ENCODE peak calls at places on chromosomes 3 and 15, in seven cellular contexts. I is gastrocnemius medialis, T is IMR-90, X is ovary, A is lower leg skin, M is A549, L is adrenal gland. J is an unnamed sample.

GRCh38 chr15:63332367-63333078 is 49.1 kb downstream of the CA12 start:
- DNase-seq in T (peak), L (peak), I (no peak), A (peak), X (no peak), M (peak), J (no peak)

GRCh38 chr3:194485471-194485875 is 1.3 kb downstream of the ATP13A3 start:
- DNase-seq in X (no peak), I (no peak), A (no peak), M (no peak), T (peak), L (no peak), J (no peak)

GRCh38 chr3:155248531-155249187 is 44.8 kb downstream of the STRIT1 start:
- DNase-seq in M (no peak), L (no peak), T (no peak), I (no peak), A (no peak), X (no peak), J (no peak)

GRCh38 chr3:169846458-169847193 is 23.1 kb downstream of the LRRC31 start:
- DNase-seq in X (no peak), M (no peak), L (no peak), I (no peak), T (peak), A (no peak), J (no peak)

GRCh38 chr3:191963182-191963581 is 502.2 kb downstream of the PYDC2 start:
- DNase-seq in A (no peak), I (no peak), M (no peak), X (no peak), T (no peak), L (no peak), J (no peak)

GRCh38 chr3:122560680-122561079 is 3.4 kb downstream of the PARP9 start:
- DNase-seq in A (no peak), I (no peak), T (peak), L (peak), M (peak), X (no peak), J (peak)

GRCh38 chr15:35540885-35541284 is 5.1 kb downstream of the DPH6 start:
- DNase-seq in X (no peak), I (no peak), L (no peak), M (no peak), A (no peak), T (peak), J (no peak)

GRCh38 chr3:19934098-19934566 is at the start of gene EFHB:
- DNase-seq in A (no peak), M (peak), X (no peak), I (no peak), L (no peak), T (peak), J (no peak)

GRCh38 chr3:44682182-44682896 is 30.1 kb upstream of the ZNF502 start:
- DNase-seq in T (peak), A (no peak), M (no peak), X (no peak), L (no peak), I (no peak), J (no peak)

GRCh38 chr3:66138336-66139234 is 82.2 kb upstream of the SLC25A26 start:
- DNase-seq in T (peak), I (peak), M (peak), A (no peak), X (no peak), L (peak), J (no peak)

GRCh38 chr15:60804986-60805949 is 326.3 kb upstream of the ICE2 start:
- DNase-seq in L (no peak), T (peak), X (no peak), A (no peak), I (peak), M (peak), J (no peak)

GRCh38 chr15:80152180-80152895 is 461 bp upstream of the FAH start:
- DNase-seq in T (peak), M (peak), I (peak), A (peak), L (peak), X (peak), J (peak)

GRCh38 chr3:53056442-53056841 is 10.6 kb upstream of the SFMBT1 start:
- DNase-seq in X (no peak), A (peak), T (peak), L (no peak), I (no peak), M (peak), J (no peak)

GRCh38 chr3:4581905-4582611 is 88.9 kb downstream of the ITPR1 start:
- DNase-seq in M (no peak), L (no peak), I (no peak), X (no peak), A (no peak), T (no peak), J (no peak)

GRCh38 chr3:129616291-129616690 is 9.8 kb upstream of the PLXND1 start:
- DNase-seq in M (no peak), T (no peak), X (no peak), A (peak), I (no peak), L (peak), J (no peak)

GRCh38 chr3:194952882-194953281 is 267.2 kb downstream of the FAM43A start:
- DNase-seq in I (no peak), T (no peak), X (no peak), M (no peak), A (peak), L (no peak), J (no peak)

GRCh38 chr3:43692085-43692484 is 1.3 kb downstream of the ABHD5 start:
- DNase-seq in L (no peak), T (no peak), X (no peak), M (peak), I (no peak), A (no peak), J (no peak)

GRCh38 chr3:13954266-13954665 is 74.4 kb upstream of the WNT7A start:
- DNase-seq in I (no peak), T (no peak), L (no peak), M (no peak), A (no peak), X (no peak), J (no peak)

GRCh38 chr3:88713233-88713691 is 394.2 kb upstream of the EPHA3 start:
- DNase-seq in A (peak), I (no peak), L (no peak), X (no peak), M (no peak), T (peak), J (no peak)

GRCh38 chr3:172666873-172667694 is 43.8 kb downstream of the NCEH1 start:
- DNase-seq in T (peak), L (peak), M (peak), A (peak), I (peak), X (peak), J (peak)

GRCh38 chr3:16476636-16477035 is 36.9 kb downstream of the RFTN1 start:
- DNase-seq in M (no peak), X (no peak), L (no peak), A (no peak), I (no peak), T (peak), J (no peak)

GRCh38 chr15:91478717-91479191 is 374.8 kb upstream of the SLCO3A1 start:
- DNase-seq in A (no peak), X (no peak), T (no peak), L (no peak), M (no peak), I (no peak), J (no peak)

GRCh38 chr3:82685761-82686160 is 924.3 kb upstream of the GBE1 start:
- DNase-seq in X (no peak), A (no peak), T (no peak), M (no peak), L (no peak), I (no peak), J (no peak)

GRCh38 chr15:80693682-80694623 is 1.2 kb upstream of the ABHD17C start:
- DNase-seq in X (no peak), L (peak), M (no peak), T (peak), I (no peak), A (no peak), J (no peak)

GRCh38 chr3:137263982-137264777 is 306.4 kb downstream of the IL20RB start:
- DNase-seq in M (no peak), X (peak), A (no peak), T (no peak), I (no peak), L (no peak), J (no peak)

GRCh38 chr3:140092883-140093536 is 158.0 kb downstream of the CLSTN2 start:
- DNase-seq in A (no peak), L (no peak), X (no peak), T (no peak), I (no peak), M (no peak), J (no peak)

GRCh38 chr15:77591960-77592613 is 40.6 kb downstream of the LINGO1 start:
- DNase-seq in M (no peak), I (no peak), T (no peak), X (no peak), A (no peak), L (no peak), J (no peak)

GRCh38 chr3:175601521-175601920 is 742.4 kb downstream of the NAALADL2 start:
- DNase-seq in T (peak), I (no peak), L (no peak), A (no peak), X (no peak), M (no peak), J (no peak)

GRCh38 chr3:71376911-71377310 is 206.6 kb downstream of the FOXP1 start:
- DNase-seq in L (no peak), X (no peak), M (no peak), A (no peak), I (no peak), T (no peak), J (no peak)

GRCh38 chr3:105606052-105606451 is 239.3 kb downstream of the ALCAM start:
- DNase-seq in A (no peak), X (no peak), L (no peak), T (peak), I (no peak), M (no peak), J (no peak)

GRCh38 chr15:78211189-78211921 is 23.0 kb downstream of the ACSBG1 start:
- DNase-seq in I (no peak), A (peak), L (peak), T (no peak), X (no peak), M (peak), J (no peak)

GRCh38 chr3:188326111-188326510 is 172.2 kb downstream of the LPP start:
- DNase-seq in T (no peak), A (no peak), I (no peak), L (no peak), X (no peak), M (no peak), J (no peak)

GRCh38 chr3:12458901-12459300 is 25.4 kb upstream of the TSEN2 start:
- DNase-seq in M (peak), I (no peak), A (no peak), T (no peak), L (no peak), X (no peak), J (no peak)

GRCh38 chr3:78839710-78840109 is 928.1 kb downstream of the ROBO1 start:
- DNase-seq in I (no peak), L (no peak), A (no peak), X (no peak), T (peak), M (peak), J (no peak)

GRCh38 chr15:41153733-41154132 is 37.7 kb upstream of the INO80 start:
- DNase-seq in X (no peak), I (no peak), M (no peak), L (no peak), T (no peak), A (no peak), J (no peak)

GRCh38 chr3:193732391-193732790 is 139.4 kb downstream of the OPA1 start:
- DNase-seq in X (no peak), M (peak), A (no peak), L (peak), T (peak), I (no peak), J (no peak)

GRCh38 chr3:139317660-139318430 is 26.0 kb upstream of the MRPS22 start:
- DNase-seq in A (peak), L (no peak), I (no peak), X (no peak), T (no peak), M (no peak), J (no peak)

DNA sequence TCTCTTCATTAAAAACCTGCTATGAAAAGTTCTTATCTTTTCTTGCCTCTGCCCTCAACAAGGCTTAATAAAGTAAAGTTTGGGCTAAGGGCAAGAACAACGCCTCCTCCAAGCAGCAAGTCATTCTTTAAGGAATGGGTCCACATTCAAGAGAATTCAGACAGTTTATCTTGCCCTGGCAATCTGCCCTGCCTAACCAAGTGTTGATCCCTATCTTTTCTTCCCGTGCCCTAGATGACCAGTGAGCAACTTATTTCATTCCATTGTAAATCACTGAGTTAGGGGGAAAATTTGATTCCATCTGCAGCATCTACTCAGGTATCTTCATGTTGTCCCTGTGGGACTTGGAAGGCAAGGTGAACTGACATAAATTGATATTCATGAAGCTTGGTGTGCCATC is 370.3 kb upstream of the DPPA4 start:
- DNase-seq in T (no peak), X (no peak), M (no peak), L (no peak), I (no peak), A (no peak), J (no peak)
- TF ChIP-seq POLR2A in T (no peak), X (no peak), M (no peak), L (no peak), I (no peak), A (no peak), J (no peak)

DNA sequence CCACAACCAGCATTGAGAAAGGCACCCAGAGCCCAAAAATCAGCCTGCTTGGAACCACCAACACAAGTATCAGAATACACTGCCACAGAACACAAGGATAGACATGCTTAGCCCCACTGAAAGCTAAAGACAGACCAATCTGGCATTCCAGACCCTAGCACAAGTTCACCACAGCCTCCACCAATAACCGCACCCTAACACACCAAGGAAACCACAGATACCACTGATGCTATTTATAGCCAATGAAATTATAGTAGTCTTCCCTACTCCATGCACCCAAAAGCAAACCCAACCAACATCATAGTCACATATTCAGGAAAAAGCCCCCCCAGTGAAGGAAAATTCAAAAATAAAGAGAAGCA is 83.9 kb upstream of the STT3B start:
- DNase-seq in M (no peak), I (no peak), A (no peak), T (no peak), L (no peak), X (no peak), J (no peak)
- TF ChIP-seq CTCF in M (no peak), I (no peak), A (no peak), T (no peak), L (no peak), X (no peak), J (no peak)

GRCh38 chr15:39183177-39183881 is 397.6 kb upstream of the THBS1 start:
- DNase-seq in X (no peak), I (no peak), T (no peak), M (no peak), A (no peak), L (no peak), J (no peak)
- TF ChIP-seq POLR2A in X (no peak), I (no peak), T (no peak), M (no peak), A (no peak), L (no peak), J (no peak)

DNA sequence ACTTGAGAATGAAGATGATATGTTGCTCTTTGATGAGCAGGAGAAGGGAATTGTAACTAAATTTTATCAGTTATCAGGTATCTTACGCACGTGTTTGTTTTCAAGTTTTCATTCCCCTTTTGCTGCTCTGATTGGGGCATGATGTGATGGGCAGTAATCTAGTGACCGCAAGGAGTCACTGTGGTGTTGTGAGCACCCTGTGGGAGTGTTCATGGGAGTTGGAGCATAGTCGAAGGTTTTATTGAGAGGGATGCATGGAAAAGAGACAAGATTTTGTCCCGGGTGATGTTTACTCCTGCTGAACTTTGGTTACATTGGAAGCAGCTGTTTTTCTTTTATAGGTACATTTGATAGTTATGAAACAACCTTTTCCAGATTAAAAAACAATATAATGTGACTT is 2.1 kb downstream of the FAN1 start:
- DNase-seq in L (no peak), T (peak), I (no peak), M (no peak), A (no peak), X (no peak), J (no peak)
- TF ChIP-seq CTCF in L (no peak), T (peak), I (no peak), M (peak), A (no peak), X (no peak), J (no peak)

GRCh38 chr15:52466134-52466701 is 62.5 kb downstream of the MYO5A start:
- DNase-seq in T (no peak), X (no peak), L (peak), M (no peak), A (no peak), I (peak), J (no peak)
- TF ChIP-seq POLR2A in T (no peak), X (no peak), L (no peak), M (no peak), A (no peak), I (no peak), J (no peak)

GRCh38 chr15:73239564-73240208 is 129.1 kb downstream of the HCN4 start:
- DNase-seq in T (peak), I (no peak), A (no peak), M (peak), X (no peak), L (no peak), J (no peak)
- TF ChIP-seq CTCF in T (peak), I (no peak), A (no peak), M (peak), X (no peak), L (no peak), J (no peak)

DNA sequence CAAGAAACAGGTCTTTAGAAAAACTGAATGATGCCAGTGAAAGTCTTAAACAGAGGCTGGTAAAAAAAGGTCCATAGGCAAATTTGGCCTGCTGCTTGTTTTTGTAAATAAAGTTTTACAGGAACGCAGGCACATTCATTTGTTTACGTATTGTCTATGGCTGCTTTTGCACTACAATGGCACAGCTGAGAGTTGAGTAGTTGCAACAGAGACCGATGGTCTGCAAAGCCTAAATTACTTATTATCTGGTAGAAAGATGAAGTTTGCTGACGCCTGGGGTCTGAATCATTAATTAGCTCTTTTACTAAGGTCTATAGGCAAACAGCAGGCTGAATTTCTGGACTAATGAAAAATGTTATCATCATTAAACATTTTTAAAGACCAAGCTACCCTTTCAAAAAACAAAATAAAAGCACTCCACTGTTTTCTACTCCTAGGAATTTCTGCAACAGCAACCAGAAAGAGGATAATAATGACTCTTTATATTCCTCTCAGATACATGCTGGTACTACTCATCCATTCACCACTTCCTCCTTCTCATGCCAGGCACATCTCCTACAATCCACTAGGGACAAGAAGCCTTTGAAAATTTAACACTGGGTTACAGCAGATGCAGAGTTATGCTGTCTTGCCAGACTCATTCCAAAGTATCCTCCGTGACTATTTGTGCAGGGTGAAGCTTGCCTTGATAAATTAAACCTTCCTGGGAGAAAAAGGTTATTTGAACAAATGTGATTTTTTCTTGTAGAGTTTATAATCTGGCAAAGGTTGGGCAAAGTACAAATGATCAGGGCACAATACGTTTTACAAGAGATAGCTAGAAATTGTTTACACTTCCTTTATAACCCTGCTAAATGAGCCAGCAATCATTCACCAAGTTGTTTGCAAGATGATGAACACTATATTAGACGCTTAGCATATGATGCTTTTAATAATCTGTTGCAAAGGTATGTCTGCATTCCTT is 6.0 kb downstream of the GATM start:
- DNase-seq in I (no peak), M (no peak), L (no peak), T (no peak), A (no peak), X (no peak), J (no peak)
- TF ChIP-seq POLR2A in I (no peak), M (no peak), L (no peak), T (no peak), A (no peak), X (no peak), J (no peak)

GRCh38 chr3:59726279-59726678 is 676.5 kb upstream of the CFAP20DC start:
- DNase-seq in A (no peak), I (no peak), T (no peak), M (no peak), L (no peak), X (no peak), J (no peak)

GRCh38 chr3:59728509-59728908 is 678.7 kb upstream of the CFAP20DC start:
- DNase-seq in I (no peak), M (no peak), T (no peak), X (no peak), A (no peak), L (no peak), J (no peak)

GRCh38 chr3:59730608-59731007 is 680.8 kb upstream of the CFAP20DC start:
- DNase-seq in X (no peak), L (no peak), T (no peak), A (no peak), M (no peak), I (no peak), J (no peak)

GRCh38 chr3:59731909-59732308 is 682.1 kb upstream of the CFAP20DC start:
- DNase-seq in I (no peak), M (no peak), A (no peak), X (no peak), T (no peak), L (no peak), J (no peak)

DNA sequence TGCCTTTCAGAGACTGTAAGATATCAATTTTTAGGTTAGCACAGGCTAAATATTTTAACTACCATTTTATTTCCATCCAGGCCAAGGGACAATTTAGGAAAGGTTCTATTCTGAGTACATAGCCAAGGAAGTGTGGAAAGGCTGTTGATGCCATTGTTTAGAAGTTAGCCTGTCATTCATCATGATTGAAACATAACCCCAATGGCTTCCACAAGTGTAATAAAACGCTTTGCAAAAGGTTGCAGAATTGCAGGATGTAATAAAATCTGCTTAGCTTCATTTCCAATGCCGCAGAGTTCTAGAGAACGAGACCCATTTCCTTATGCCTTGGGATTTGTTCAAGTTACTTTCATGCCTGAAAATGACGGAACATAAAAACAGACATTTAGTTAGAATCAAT is 678.1 kb upstream of the CFAP20DC start:
- DNase-seq in A (no peak), L (no peak), T (no peak), X (no peak), M (no peak), I (no peak), J (no peak)
- TF ChIP-seq CTCF in A (no peak), L (no peak), T (no peak), X (no peak), M (no peak), I (no peak), J (no peak)

GRCh38 chr3:186772886-186773417 is 10.4 kb upstream of the EIF4A2 start:
- DNase-seq in A (peak), X (peak), L (peak), T (no peak), I (peak), M (no peak), J (peak)
- TF ChIP-seq POLR2A in A (no peak), X (no peak), L (no peak), T (no peak), I (no peak), M (no peak), J (no peak)